ENCODE peak calls at places on chromosomes 2 and 18, in six cellular contexts. C is GM13976, R is heart left ventricle, I is hepatocyte, B is ovary, Y is esophagus muscularis mucosa. H is an unnamed sample.

GRCh38 chr2:14941151-14941631 is 308.7 kb downstream of the LRATD1 start:
- DNase-seq in C (no peak), R (peak; percentile 38), I (peak; percentile 7), B (no peak), Y (peak; percentile 87), H (no peak)

GRCh38 chr2:39385172-39385571 is 51.9 kb downstream of the MAP4K3 start:
- DNase-seq in C (no peak), R (no peak), I (no peak), B (no peak), Y (no peak), H (no peak)

GRCh38 chr18:75161629-75162028 is 47.3 kb downstream of the PTGR3 start:
- DNase-seq in C (peak; percentile 52), R (peak; percentile 34), I (no peak), B (no peak), Y (no peak), H (peak; percentile 56)

GRCh38 chr2:99442837-99443236 is 47.0 kb downstream of the REV1 start:
- DNase-seq in C (no peak), R (no peak), I (no peak), B (no peak), Y (no peak), H (no peak)

GRCh38 chr18:47881752-47882455 is 48.6 kb downstream of the SMAD2 start:
- DNase-seq in C (no peak), R (no peak), I (no peak), B (no peak), Y (no peak), H (no peak)

GRCh38 chr2:12604248-12604801 is 112.4 kb upstream of the TRIB2 start:
- DNase-seq in C (no peak), R (no peak), I (no peak), B (no peak), Y (no peak), H (no peak)

GRCh38 chr2:24859968-24860600 is 60.0 kb downstream of the ADCY3 start:
- DNase-seq in C (no peak), R (no peak), I (no peak), B (no peak), Y (no peak), H (no peak)

GRCh38 chr2:58237741-58238140 is 3.4 kb downstream of the FANCL start:
- DNase-seq in C (no peak), R (no peak), I (no peak), B (no peak), Y (no peak), H (no peak)

GRCh38 chr18:56238576-56238975 is 399.8 kb downstream of the TXNL1 start:
- DNase-seq in C (no peak), R (no peak), I (no peak), B (no peak), Y (no peak), H (no peak)

GRCh38 chr2:25165992-25166618 is 2.3 kb downstream of the POMC start:
- DNase-seq in C (peak; percentile 76), R (no peak), I (peak; percentile 29), B (no peak), Y (no peak), H (no peak)

GRCh38 chr2:161078211-161078539 is 82.1 kb upstream of the TANK start:
- DNase-seq in C (no peak), R (no peak), I (no peak), B (no peak), Y (no peak), H (no peak)

GRCh38 chr2:153043385-153043784 is 325.0 kb downstream of the ARL6IP6 start:
- DNase-seq in C (no peak), R (no peak), I (no peak), B (no peak), Y (no peak), H (no peak)

GRCh38 chr18:63292844-63293683 is 26.5 kb downstream of the BCL2 start:
- DNase-seq in C (peak; percentile 53), R (no peak), I (no peak), B (peak; percentile 51), Y (no peak), H (no peak)

GRCh38 chr2:211957799-211958198 is 580.8 kb downstream of the ERBB4 start:
- DNase-seq in C (peak; percentile 23), R (no peak), I (no peak), B (no peak), Y (no peak), H (no peak)

GRCh38 chr2:26068602-26069298 is 34.9 kb downstream of the RAB10 start:
- DNase-seq in C (peak; percentile 74), R (no peak), I (peak; percentile 36), B (no peak), Y (no peak), H (no peak)

GRCh38 chr18:22043837-22044236 is 125.6 kb upstream of the GATA6 start:
- DNase-seq in C (no peak), R (no peak), I (no peak), B (no peak), Y (no peak), H (no peak)

GRCh38 chr2:144505245-144505801 is 14.6 kb downstream of the ZEB2 start:
- DNase-seq in C (no peak), R (peak; percentile 50), I (no peak), B (no peak), Y (no peak), H (no peak)

GRCh38 chr2:130768191-130768855 is 13.0 kb downstream of the AMER3 start:
- DNase-seq in C (no peak), R (no peak), I (no peak), B (no peak), Y (no peak), H (peak; percentile 79)

GRCh38 chr2:233350708-233351107 is 3.6 kb upstream of the DGKD start:
- DNase-seq in C (no peak), R (no peak), I (peak; percentile 82), B (no peak), Y (no peak), H (no peak)

GRCh38 chr2:227325824-227326195 is 759 bp downstream of the MFF start:
- DNase-seq in C (peak; percentile 25), R (peak; percentile 38), I (peak; percentile 52), B (peak; percentile 40), Y (no peak), H (no peak)

DNA sequence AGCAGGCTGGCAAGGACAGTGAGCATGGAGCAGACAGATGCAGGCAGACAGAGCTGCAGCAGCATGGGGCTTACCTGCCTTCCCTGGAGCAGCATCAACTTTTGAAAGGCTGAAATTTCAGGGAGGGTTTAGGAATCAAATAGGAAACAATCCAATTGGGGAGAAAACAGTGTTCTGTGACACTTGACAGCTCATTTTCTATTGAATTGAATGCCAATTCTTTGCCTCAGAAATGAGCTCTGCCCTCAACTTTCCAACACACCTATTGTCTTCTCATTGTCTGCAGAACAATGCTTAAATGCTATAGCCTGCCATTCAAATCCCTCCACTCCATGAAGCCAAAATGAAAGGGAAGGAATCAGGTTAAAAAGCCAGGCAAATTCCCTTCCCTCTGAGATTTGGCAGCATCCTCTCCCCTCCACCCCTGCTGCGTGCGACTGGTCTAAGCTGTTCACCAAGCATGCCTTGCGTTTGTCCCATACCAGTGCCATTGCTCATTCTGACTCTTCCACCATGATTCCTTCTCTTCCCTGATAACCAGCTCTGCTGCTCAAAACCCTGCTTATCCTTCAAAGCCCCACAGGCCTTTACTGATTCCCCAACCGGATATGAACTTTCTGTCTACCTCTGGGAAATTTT is 32.3 kb upstream of the TMEM131 start:
- DNase-seq in C (no peak), R (no peak), I (no peak), B (no peak), Y (no peak), H (peak; percentile 49)
- TF ChIP-seq CTCF in C (no peak), R (no peak), I (no peak), B (no peak), Y (no peak), H (no peak)

GRCh38 chr2:237171396-237171795 is 85.7 kb downstream of the COPS8 start:
- DNase-seq in C (no peak), R (no peak), I (peak; percentile 68), B (peak; percentile 56), Y (peak; percentile 92), H (no peak)
- TF ChIP-seq CTCF in C (no peak), R (peak; percentile 51), I (peak; percentile 44), B (no peak), Y (peak; percentile 47), H (peak; percentile 62)

GRCh38 chr18:36374262-36374661 is 76.7 kb downstream of the FHOD3 start:
- DNase-seq in C (no peak), R (no peak), I (no peak), B (no peak), Y (no peak), H (no peak)

GRCh38 chr18:36376361-36376760 is 78.8 kb downstream of the FHOD3 start:
- DNase-seq in C (no peak), R (no peak), I (no peak), B (no peak), Y (no peak), H (no peak)

GRCh38 chr18:36377626-36378025 is 80.1 kb downstream of the FHOD3 start:
- DNase-seq in C (no peak), R (no peak), I (no peak), B (no peak), Y (no peak), H (no peak)

GRCh38 chr18:36375118-36375517 is 77.6 kb downstream of the FHOD3 start:
- DNase-seq in C (no peak), R (no peak), I (no peak), B (no peak), Y (no peak), H (no peak)

GRCh38 chr18:36372902-36373301 is 75.4 kb downstream of the FHOD3 start:
- DNase-seq in C (no peak), R (no peak), I (no peak), B (no peak), Y (no peak), H (no peak)
- TF ChIP-seq CTCF in C (no peak), R (peak; percentile 11), I (no peak), B (no peak), Y (no peak), H (no peak)

GRCh38 chr2:33354981-33355380 is 121.5 kb upstream of the RASGRP3 start:
- DNase-seq in C (no peak), R (no peak), I (no peak), B (no peak), Y (no peak), H (no peak)

GRCh38 chr2:33347856-33348255 is 128.6 kb upstream of the RASGRP3 start:
- DNase-seq in C (no peak), R (no peak), I (no peak), B (no peak), Y (no peak), H (no peak)

GRCh38 chr2:33350632-33351031 is 125.8 kb upstream of the RASGRP3 start:
- DNase-seq in C (no peak), R (no peak), I (no peak), B (no peak), Y (no peak), H (no peak)
- TF ChIP-seq CTCF in C (no peak), R (no peak), I (no peak), B (no peak), Y (no peak), H (no peak)

GRCh38 chr2:65350714-65351113 is 81.7 kb downstream of the SPRED2 start:
- DNase-seq in C (peak; percentile 59), R (no peak), I (no peak), B (no peak), Y (peak; percentile 72), H (no peak)
- TF ChIP-seq CTCF in C (no peak), R (peak; percentile 15), I (peak; percentile 23), B (no peak), Y (peak; percentile 28), H (peak; percentile 39)

GRCh38 chr2:74982581-74982980 is 24.1 kb downstream of the POLE4 start:
- DNase-seq in C (peak; percentile 26), R (no peak), I (no peak), B (no peak), Y (no peak), H (no peak)
- TF ChIP-seq CTCF in C (no peak), R (no peak), I (peak; percentile 10), B (no peak), Y (no peak), H (peak; percentile 41)

GRCh38 chr2:222318712-222319575 is 20.1 kb upstream of the PAX3 start:
- DNase-seq in C (peak; percentile 77), R (no peak), I (peak; percentile 51), B (no peak), Y (no peak), H (no peak)
- TF ChIP-seq CTCF in C (peak; percentile 65), R (peak; percentile 49), I (peak; percentile 38), B (no peak), Y (peak; percentile 37), H (peak; percentile 39)

H was measured in osteocyte.